ENCODE peak calls at places on chromosomes 1 and 21, in seven cellular contexts. D, E, F, I, L, U and R are unnamed samples.
A peak's percentile ranks its signal among the peaks of the same experiment; 100 is the strongest.

GRCh38 chr1:53731779-53732305 is 7.1 kb downstream of the GLIS1 start:
- DNase-seq in D (peak; percentile 40), E (no peak), F (peak; percentile 75), I (no peak), L (no peak), U (no peak), R (no peak)

GRCh38 chr1:28104866-28105467 is 16.6 kb upstream of the EYA3 start:
- DNase-seq in D (peak; percentile 76), E (peak; percentile 78), F (peak; percentile 67), I (no peak), L (no peak), U (no peak), R (no peak)

GRCh38 chr1:14626869-14627607 is 28.6 kb downstream of the KAZN start:
- DNase-seq in D (peak; percentile 3), E (no peak), F (no peak), I (peak; percentile 85), L (no peak), U (peak; percentile 42), R (peak; percentile 57)

GRCh38 chr1:34166191-34167090 is 1.4 kb upstream of the CSMD2 start:
- DNase-seq in D (no peak), E (peak; percentile 23), F (peak; percentile 44), I (no peak), L (no peak), U (no peak), R (no peak)

GRCh38 chr1:182249201-182249676 is 142.4 kb downstream of the GLUL start:
- DNase-seq in D (no peak), E (no peak), F (no peak), I (no peak), L (no peak), U (peak; percentile 81), R (no peak)

GRCh38 chr1:68273530-68273929 is 41.2 kb upstream of the WLS start:
- DNase-seq in D (no peak), E (no peak), F (no peak), I (no peak), L (no peak), U (no peak), R (no peak)

GRCh38 chr1:76012341-76013208 is 62.0 kb upstream of the ST6GALNAC3 start:
- DNase-seq in D (peak; percentile 2), E (no peak), F (peak; percentile 21), I (no peak), L (no peak), U (no peak), R (no peak)

GRCh38 chr1:28269529-28269928 is 10.2 kb downstream of the SESN2 start:
- DNase-seq in D (no peak), E (no peak), F (no peak), I (no peak), L (no peak), U (no peak), R (no peak)

GRCh38 chr1:23177438-23178380 is 9.1 kb upstream of the LUZP1 start:
- DNase-seq in D (peak; percentile 75), E (peak; percentile 88), F (peak; percentile 84), I (peak; percentile 91), L (peak; percentile 32), U (peak; percentile 87), R (peak; percentile 88)

GRCh38 chr21:15423676-15424445 is 305.9 kb upstream of the USP25 start:
- DNase-seq in D (no peak), E (no peak), F (peak; percentile 14), I (no peak), L (no peak), U (no peak), R (no peak)

GRCh38 chr21:45979651-45980050 is 1.9 kb upstream of the COL6A1 start:
- DNase-seq in D (no peak), E (no peak), F (no peak), I (peak; percentile 68), L (no peak), U (no peak), R (peak; percentile 15)

GRCh38 chr1:14451217-14451616 is 147.3 kb upstream of the KAZN start:
- DNase-seq in D (no peak), E (no peak), F (no peak), I (no peak), L (no peak), U (no peak), R (no peak)

GRCh38 chr1:204507317-204508105 is 8.7 kb upstream of the MDM4 start:
- DNase-seq in D (peak; percentile 22), E (peak; percentile 39), F (peak; percentile 60), I (no peak), L (no peak), U (peak; percentile 76), R (no peak)

GRCh38 chr1:180482425-180483275 is 19.7 kb downstream of the ACBD6 start:
- DNase-seq in D (peak; percentile 67), E (peak; percentile 41), F (peak; percentile 37), I (no peak), L (no peak), U (peak; percentile 58), R (no peak)